ENCODE peak calls at places on chromosomes 11 and 22, in six cellular contexts. N is body of pancreas, D is brain microvascular endothelial cell, S is choroid plexus epithelial cell, E is ovary, Q is Peyer's patch. L is an unnamed sample.

GRCh38 chr22:49950396-49950994 is 10.1 kb upstream of the PIM3 start:
- DNase-seq in Q (no peak), S (no peak), D (no peak), E (no peak), N (no peak), L (no peak)

GRCh38 chr11:45801723-45802315 is 3.1 kb upstream of the SLC35C1 start:
- DNase-seq in S (peak; percentile 68), E (no peak), N (no peak), Q (no peak), D (no peak), L (peak; percentile 54)

GRCh38 chr22:38921126-38921525 is 36.3 kb upstream of the APOBEC3A start:
- DNase-seq in D (no peak), N (peak; percentile 97), S (no peak), Q (no peak), E (no peak), L (no peak)

GRCh38 chr11:90364527-90364926 is 141.7 kb upstream of the CHORDC1 start:
- DNase-seq in S (no peak), Q (no peak), N (no peak), E (no peak), D (no peak), L (no peak)

GRCh38 chr11:26930518-26931247 is 63.2 kb upstream of the FIBIN start:
- DNase-seq in Q (no peak), N (no peak), E (no peak), S (peak; percentile 91), D (peak; percentile 36), L (peak; percentile 78)

GRCh38 chr11:66557733-66558326 is 10.6 kb downstream of the CTSF start:
- DNase-seq in N (no peak), D (no peak), Q (no peak), S (no peak), E (no peak), L (no peak)

GRCh38 chr11:121337078-121337477 is 44.5 kb downstream of the SC5D start:
- DNase-seq in N (no peak), D (no peak), S (no peak), E (no peak), Q (no peak), L (no peak)

GRCh38 chr11:83520849-83521248 is 234.7 kb upstream of the CCDC90B start:
- DNase-seq in Q (no peak), S (no peak), E (no peak), D (no peak), N (no peak), L (no peak)

GRCh38 chr11:66491315-66491935 is 11.2 kb downstream of the DPP3 start:
- DNase-seq in Q (no peak), N (no peak), S (no peak), E (no peak), D (no peak), L (no peak)

GRCh38 chr11:19628018-19628417 is 84.6 kb upstream of the NAV2 start:
- DNase-seq in D (peak; percentile 22), E (peak; percentile 49), Q (no peak), S (no peak), N (peak; percentile 56), L (peak; percentile 95)

GRCh38 chr11:46390331-46391171 is 1.0 kb downstream of the CHRM4 start:
- DNase-seq in D (no peak), E (no peak), S (no peak), N (no peak), Q (no peak), L (no peak)

GRCh38 chr11:129768356-129768755 is 47.3 kb upstream of the TMEM45B start:
- DNase-seq in D (peak; percentile 25), S (peak; percentile 34), E (no peak), N (no peak), Q (no peak), L (no peak)

GRCh38 chr11:110580571-110580970 is 131.7 kb downstream of the ARHGAP20 start:
- DNase-seq in E (no peak), S (no peak), N (no peak), Q (no peak), D (no peak), L (no peak)

GRCh38 chr22:30591191-30591587 is 521 bp downstream of the PES1 start:
- DNase-seq in S (peak; percentile 53), N (no peak), D (peak; percentile 37), Q (no peak), E (no peak), L (peak; percentile 44)

GRCh38 chr11:130451261-130452019 is 3.0 kb downstream of the ADAMTS15 start:
- DNase-seq in Q (no peak), N (no peak), S (peak; percentile 40), D (peak; percentile 32), E (no peak), L (peak; percentile 85)

GRCh38 chr11:110565690-110566336 is 136.1 kb downstream of the FDX1 start:
- DNase-seq in Q (no peak), S (no peak), E (no peak), N (no peak), D (no peak), L (no peak)

GRCh38 chr11:119318240-119319135 is 1.6 kb upstream of the MCAM start:
- DNase-seq in E (no peak), N (peak; percentile 33), D (peak; percentile 60), Q (peak; percentile 51), S (peak; percentile 71), L (no peak)

GRCh38 chr11:9313648-9314290 is 624 bp downstream of the TMEM41B start:
- DNase-seq in D (no peak), E (no peak), Q (peak; percentile 32), S (peak; percentile 24), N (peak; percentile 17), L (no peak)
- H3K4me3 ChIP-seq in D (peak overlapping the region; percentile 98), E (peak overlapping the region; percentile 96), Q (peak overlapping the region; percentile 100), S (peak overlapping the region; percentile 96), N (peak overlapping the region; percentile 94), L (peak overlapping the region; percentile 84)

DNA sequence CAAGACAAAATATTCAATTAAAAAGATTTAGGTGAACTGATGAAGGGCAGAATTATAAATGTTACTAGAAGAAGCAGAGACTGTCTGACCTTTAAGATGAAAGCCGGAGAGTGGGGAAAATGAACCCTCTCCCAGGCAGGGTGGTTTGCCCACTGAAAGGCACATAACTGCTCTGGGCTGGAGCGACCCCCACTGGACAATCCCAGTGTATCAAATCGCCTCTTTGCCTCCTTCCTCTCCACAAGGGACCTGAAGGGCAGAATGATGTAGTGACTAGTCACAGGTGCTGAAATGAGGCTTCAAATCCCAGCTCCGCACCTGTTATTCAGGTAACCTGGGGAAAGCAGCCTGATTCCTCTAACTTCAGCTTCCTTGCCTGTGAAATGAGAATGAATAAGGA is 69.0 kb downstream of the EFCAB6 start:
- DNase-seq in D (no peak), N (no peak), E (no peak), Q (no peak), S (no peak), L (no peak)
- TF ChIP-seq CTCF in D (peak; percentile 24), N (no peak), E (no peak), Q (no peak), S (peak; percentile 7), L (no peak)

GRCh38 chr22:37185646-37186227 is 2.3 kb downstream of the C1QTNF6 start:
- DNase-seq in N (no peak), D (no peak), E (no peak), Q (no peak), S (no peak), L (no peak)

GRCh38 chr22:37186997-37187522 is 987 bp downstream of the C1QTNF6 start:
- DNase-seq in N (no peak), E (no peak), Q (no peak), D (no peak), S (no peak), L (no peak)

GRCh38 chr22:37187552-37187890 is 526 bp downstream of the C1QTNF6 start:
- DNase-seq in Q (no peak), E (no peak), N (no peak), S (no peak), D (no peak), L (peak; percentile 74)

GRCh38 chr22:37184816-37185541 is 3.1 kb downstream of the C1QTNF6 start:
- DNase-seq in D (no peak), E (no peak), S (no peak), Q (no peak), N (no peak), L (no peak)

DNA sequence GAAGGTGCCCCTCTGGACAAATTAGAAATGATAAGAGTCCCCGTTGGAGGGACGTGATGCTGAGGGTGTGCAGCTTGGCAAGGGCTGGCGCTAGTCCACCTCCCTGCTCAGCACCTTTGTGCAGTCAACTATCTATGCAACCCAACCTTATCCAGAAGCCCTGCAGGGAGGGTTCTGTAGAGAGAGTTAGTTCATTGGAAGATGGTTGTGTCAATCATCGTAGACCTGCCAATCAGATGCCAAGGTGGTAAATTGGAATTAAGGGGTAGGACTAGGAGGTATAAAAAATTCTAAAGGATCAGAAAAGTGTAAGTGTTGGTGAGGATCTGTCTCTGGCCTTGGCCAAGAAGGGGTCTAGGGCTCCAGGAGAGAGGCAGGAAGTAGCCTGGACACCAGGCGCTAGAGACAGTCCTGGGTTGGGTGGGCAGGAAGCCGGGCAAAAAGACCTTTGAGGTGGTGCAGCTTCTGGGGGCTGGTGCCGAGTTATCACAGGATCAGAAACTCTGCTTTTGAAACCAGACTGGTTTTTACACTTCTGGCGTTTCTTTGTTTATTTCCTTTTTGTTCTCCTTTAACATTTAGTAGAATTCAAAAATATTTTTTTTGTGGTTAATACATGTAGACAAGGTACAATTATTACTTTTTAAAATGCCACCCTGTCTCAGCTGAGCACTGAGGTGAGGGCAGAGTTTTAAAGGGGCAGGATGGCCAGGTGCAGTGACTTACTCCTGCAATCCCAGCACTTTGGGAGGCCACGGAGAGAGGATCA is 1.6 kb downstream of the C1QTNF6 start:
- DNase-seq in Q (no peak), N (peak; percentile 27), D (peak; percentile 75), S (peak; percentile 96), E (no peak), L (peak; percentile 70)
- H3K4me3 ChIP-seq in Q (no peak overlapping the region), N (no peak overlapping the region), D (no peak overlapping the region), S (no peak overlapping the region), E (no peak overlapping the region), L (peak overlapping the region; percentile 55)

GRCh38 chr11:77402218-77402556 is 71.7 kb downstream of the PAK1 start:
- DNase-seq in N (no peak), Q (no peak), D (no peak), E (no peak), S (no peak), L (no peak)

GRCh38 chr11:77400306-77400705 is 73.6 kb downstream of the PAK1 start:
- DNase-seq in D (no peak), Q (no peak), N (no peak), E (no peak), S (no peak), L (no peak)

GRCh38 chr11:77401486-77402217 is 72.2 kb downstream of the PAK1 start:
- DNase-seq in N (no peak), D (no peak), S (no peak), Q (no peak), E (no peak), L (no peak)

GRCh38 chr11:77403228-77403627 is 70.7 kb downstream of the PAK1 start:
- DNase-seq in Q (no peak), S (no peak), E (no peak), N (no peak), D (no peak), L (no peak)

DNA sequence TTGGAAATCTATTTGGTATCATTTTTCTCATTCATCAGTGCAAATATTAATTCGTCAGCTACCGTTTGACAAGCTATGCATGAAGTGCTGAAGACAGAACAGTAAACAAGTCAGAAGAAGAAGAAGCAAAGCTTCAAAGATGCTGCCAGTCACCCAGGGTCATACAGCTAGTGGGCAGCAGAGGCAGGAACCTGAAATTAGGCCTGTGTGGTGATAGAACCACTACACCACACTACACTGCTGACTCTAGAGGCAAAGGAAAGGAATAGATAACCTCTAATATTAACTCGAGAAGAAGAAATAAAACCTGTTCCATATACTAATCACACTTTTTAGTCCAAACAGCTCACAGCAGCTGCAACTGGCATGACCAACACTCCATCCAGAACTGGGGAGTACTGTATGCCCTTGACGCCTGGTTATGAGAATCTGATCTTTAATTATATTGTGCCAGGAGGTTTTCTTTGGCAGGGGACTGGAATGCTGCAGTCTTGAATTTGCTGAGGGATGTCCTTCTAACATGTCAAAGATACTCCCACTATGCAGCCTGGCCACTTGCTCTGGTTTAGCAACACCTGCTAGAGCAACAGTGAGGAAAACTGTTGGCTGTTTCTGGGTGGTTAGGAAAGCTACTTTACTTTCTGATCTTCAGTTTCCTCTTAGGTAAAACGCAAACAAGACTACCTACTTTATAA is 73.0 kb downstream of the PAK1 start:
- DNase-seq in D (no peak), N (no peak), E (no peak), S (no peak), Q (no peak), L (no peak)
- TF ChIP-seq CTCF in D (no peak), N (no peak), E (no peak), S (no peak), Q (no peak), L (no peak)

L was measured in foreskin fibroblast.